ENCODE peak calls at places on chromosomes 2 and 18, in ten cellular contexts. T is prostate gland, J is GM12865, V is fibroblast of mammary gland, S is HCT116, G is cardiac muscle cell, K is right atrium auricular region, Q is dorsolateral prefrontal cortex, C is sigmoid colon, H is OCI-LY7. W is an unnamed sample.

GRCh38 chr2:231679131-231679530 is 29.2 kb upstream of the PTMA start:
- DNase-seq in T (no peak), J (no peak), V (no peak), S (no peak), G (no peak), K (no peak), Q (no peak), C (no peak), H (no peak), W (no peak)

GRCh38 chr2:103875111-103875510 is 978.8 kb upstream of the POU3F3 start:
- DNase-seq in T (no peak), J (no peak), V (no peak), S (no peak), G (no peak), K (no peak), Q (no peak), C (no peak), H (no peak), W (no peak)

GRCh38 chr2:120964819-120965218 is 229.2 kb downstream of the GLI2 start:
- DNase-seq in T (no peak), J (no peak), V (no peak), S (no peak), G (peak), K (no peak), Q (no peak), C (no peak), H (no peak), W (peak)

GRCh38 chr2:25521665-25522387 is 151.6 kb downstream of the DTNB start:
- DNase-seq in T (peak), J (peak), V (peak), S (peak), G (peak), K (no peak), Q (peak), C (no peak), H (peak), W (peak)

GRCh38 chr18:79799619-79800352 is 2.0 kb downstream of the KCNG2 start:
- DNase-seq in T (no peak), J (no peak), V (no peak), S (no peak), G (peak), K (no peak), Q (no peak), C (peak), H (peak), W (peak)

GRCh38 chr2:29450823-29451222 is 335.6 kb downstream of the CLIP4 start:
- DNase-seq in T (no peak), J (no peak), V (no peak), S (no peak), G (no peak), K (no peak), Q (no peak), C (no peak), H (no peak), W (no peak)

GRCh38 chr18:54822872-54823845 is 5.1 kb upstream of the RAB27B start:
- DNase-seq in T (no peak), J (no peak), V (peak), S (peak), G (peak), K (no peak), Q (no peak), C (no peak), H (no peak), W (peak)

GRCh38 chr2:100291152-100291970 is 30.9 kb downstream of the LONRF2 start:
- DNase-seq in T (no peak), J (peak), V (peak), S (peak), G (peak), K (peak), Q (no peak), C (peak), H (no peak), W (peak)

GRCh38 chr2:112140899-112141622 is 2.9 kb downstream of the FBLN7 start:
- DNase-seq in T (no peak), J (no peak), V (no peak), S (no peak), G (no peak), K (peak), Q (no peak), C (no peak), H (no peak), W (no peak)

GRCh38 chr2:58702302-58702696 is 461.2 kb upstream of the FANCL start:
- DNase-seq in T (no peak), J (no peak), V (no peak), S (no peak), G (peak), K (no peak), Q (no peak), C (no peak), H (no peak), W (no peak)

GRCh38 chr2:242038166-242038927 is 168.8 kb downstream of the RTP5 start:
- DNase-seq in T (no peak), J (no peak), V (no peak), S (no peak), G (no peak), K (no peak), Q (no peak), C (peak), H (no peak), W (no peak)

GRCh38 chr2:113979172-113980128 is 89.6 kb downstream of the ACTR3 start:
- DNase-seq in T (no peak), J (peak), V (no peak), S (no peak), G (no peak), K (no peak), Q (no peak), C (no peak), H (peak), W (no peak)

GRCh38 chr2:101375653-101376052 is 11.7 kb downstream of the CREG2 start:
- DNase-seq in T (no peak), J (no peak), V (no peak), S (no peak), G (no peak), K (no peak), Q (no peak), C (no peak), H (no peak), W (no peak)

GRCh38 chr2:26011990-26012856 is 21.7 kb upstream of the RAB10 start:
- DNase-seq in T (peak), J (no peak), V (peak), S (peak), G (peak), K (peak), Q (no peak), C (peak), H (no peak), W (peak)

GRCh38 chr18:48732767-48733424 is 194.1 kb downstream of the CTIF start:
- DNase-seq in T (no peak), J (no peak), V (no peak), S (no peak), G (no peak), K (no peak), Q (no peak), C (no peak), H (no peak), W (no peak)

GRCh38 chr18:57544958-57545661 is 41.4 kb downstream of the FECH start:
- DNase-seq in T (no peak), J (peak), V (no peak), S (no peak), G (no peak), K (no peak), Q (no peak), C (no peak), H (no peak), W (no peak)

GRCh38 chr2:226256237-226256636 is 543.4 kb downstream of the IRS1 start:
- DNase-seq in T (no peak), J (no peak), V (peak), S (no peak), G (peak), K (no peak), Q (no peak), C (no peak), H (no peak), W (peak)

GRCh38 chr2:111178730-111179405 is 58.2 kb downstream of the BCL2L11 start:
- DNase-seq in T (no peak), J (no peak), V (peak), S (no peak), G (peak), K (no peak), Q (no peak), C (no peak), H (no peak), W (no peak)

GRCh38 chr2:776038-776437 is 98.8 kb upstream of the TMEM18 start:
- DNase-seq in T (no peak), J (no peak), V (no peak), S (no peak), G (no peak), K (no peak), Q (no peak), C (no peak), H (no peak), W (no peak)

GRCh38 chr18:49849331-49850217 is 36.2 kb upstream of the ACAA2 start:
- DNase-seq in T (no peak), J (no peak), V (peak), S (peak), G (peak), K (peak), Q (peak), C (no peak), H (no peak), W (peak)

GRCh38 chr2:27137322-27137935 is 1.8 kb downstream of the PRR30 start:
- DNase-seq in T (no peak), J (no peak), V (no peak), S (no peak), G (no peak), K (no peak), Q (no peak), C (no peak), H (no peak), W (no peak)

GRCh38 chr2:177332041-177332991 is 60.3 kb upstream of the AGPS start:
- DNase-seq in T (peak), J (peak), V (peak), S (peak), G (peak), K (peak), Q (peak), C (peak), H (peak), W (peak)

GRCh38 chr2:166516712-166517303 is 22.8 kb upstream of the SCN7A start:
- DNase-seq in T (no peak), J (peak), V (peak), S (no peak), G (peak), K (no peak), Q (no peak), C (no peak), H (peak), W (peak)

GRCh38 chr2:145141981-145142380 is 622.1 kb upstream of the ZEB2 start:
- DNase-seq in T (no peak), J (no peak), V (no peak), S (no peak), G (peak), K (no peak), Q (no peak), C (no peak), H (no peak), W (no peak)

GRCh38 chr2:32375228-32375892 is 18.5 kb downstream of the BIRC6 start:
- DNase-seq in T (no peak), J (no peak), V (no peak), S (no peak), G (no peak), K (no peak), Q (no peak), C (no peak), H (no peak), W (no peak)

GRCh38 chr2:226673314-226673723 is 126.3 kb downstream of the IRS1 start:
- DNase-seq in T (no peak), J (no peak), V (peak), S (peak), G (peak), K (no peak), Q (no peak), C (no peak), H (no peak), W (peak)

GRCh38 chr18:5524660-5525059 is 19.1 kb downstream of the EPB41L3 start:
- DNase-seq in T (no peak), J (no peak), V (no peak), S (no peak), G (no peak), K (no peak), Q (no peak), C (no peak), H (no peak), W (no peak)

GRCh38 chr2:170530803-170531564 is 184.2 kb upstream of the SP5 start:
- DNase-seq in T (no peak), J (no peak), V (no peak), S (no peak), G (no peak), K (no peak), Q (no peak), C (no peak), H (no peak), W (no peak)

GRCh38 chr2:64751286-64752260 is 97.9 kb upstream of the SERTAD2 start:
- DNase-seq in T (peak), J (no peak), V (no peak), S (peak), G (peak), K (peak), Q (no peak), C (peak), H (peak), W (peak)

GRCh38 chr2:130353291-130354134 is 2.3 kb upstream of the PTPN18 start:
- DNase-seq in T (no peak), J (no peak), V (no peak), S (no peak), G (no peak), K (no peak), Q (no peak), C (peak), H (peak), W (no peak)

GRCh38 chr2:130354135-130354420 is 1.8 kb upstream of the PTPN18 start:
- DNase-seq in T (no peak), J (no peak), V (no peak), S (no peak), G (no peak), K (no peak), Q (no peak), C (no peak), H (no peak), W (no peak)

GRCh38 chr2:130357864-130358263 is 2.0 kb downstream of the PTPN18 start:
- DNase-seq in T (no peak), J (no peak), V (no peak), S (no peak), G (no peak), K (no peak), Q (no peak), C (peak), H (no peak), W (no peak)

GRCh38 chr2:130355578-130356431 is at the start of gene PTPN18:
- DNase-seq in T (peak), J (peak), V (peak), S (peak), G (peak), K (peak), Q (peak), C (peak), H (peak), W (peak)

DNA sequence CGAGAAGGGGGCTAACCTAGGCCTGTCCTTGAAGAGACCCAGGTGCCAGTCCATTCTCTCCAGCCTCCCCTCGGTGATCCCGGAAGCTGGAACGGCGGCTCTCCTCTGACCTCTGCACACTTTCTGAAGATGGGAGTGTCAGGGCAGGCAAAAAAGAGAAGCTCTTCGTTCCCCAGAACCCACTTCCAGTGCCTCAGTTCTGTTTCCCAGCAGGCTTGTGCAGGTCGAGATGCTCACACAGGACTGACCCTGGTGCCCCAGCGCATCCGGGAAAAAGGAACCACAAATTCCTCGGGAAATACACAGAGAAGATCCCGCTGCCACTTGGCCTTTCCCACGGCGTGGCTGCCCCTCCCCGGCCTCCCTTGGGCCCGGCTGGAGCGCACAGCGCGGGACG is 677 bp upstream of the PTPN18 start:
- DNase-seq in T (no peak), J (no peak), V (no peak), S (no peak), G (no peak), K (no peak), Q (no peak), C (peak), H (peak), W (no peak)
- H3K4me3 ChIP-seq in T (peak), J (peak), V (peak), S (peak), G (peak), K (peak), Q (peak), C (peak), H (peak), W (peak)

GRCh38 chr18:35278085-35278484 is 11.9 kb downstream of the ZSCAN30 start:
- DNase-seq in T (no peak), J (no peak), V (no peak), S (no peak), G (no peak), K (no peak), Q (no peak), C (no peak), H (no peak), W (no peak)

GRCh38 chr18:35278969-35279368 is 11.1 kb downstream of the ZSCAN30 start:
- DNase-seq in T (no peak), J (no peak), V (no peak), S (no peak), G (no peak), K (no peak), Q (no peak), C (no peak), H (no peak), W (no peak)

GRCh38 chr18:35284846-35285245 is 5.2 kb downstream of the ZSCAN30 start:
- DNase-seq in T (no peak), J (no peak), V (no peak), S (no peak), G (no peak), K (no peak), Q (peak), C (no peak), H (no peak), W (no peak)

GRCh38 chr18:35283923-35284794 is 5.9 kb downstream of the ZSCAN30 start:
- DNase-seq in T (no peak), J (no peak), V (no peak), S (no peak), G (no peak), K (no peak), Q (no peak), C (no peak), H (peak), W (no peak)

DNA sequence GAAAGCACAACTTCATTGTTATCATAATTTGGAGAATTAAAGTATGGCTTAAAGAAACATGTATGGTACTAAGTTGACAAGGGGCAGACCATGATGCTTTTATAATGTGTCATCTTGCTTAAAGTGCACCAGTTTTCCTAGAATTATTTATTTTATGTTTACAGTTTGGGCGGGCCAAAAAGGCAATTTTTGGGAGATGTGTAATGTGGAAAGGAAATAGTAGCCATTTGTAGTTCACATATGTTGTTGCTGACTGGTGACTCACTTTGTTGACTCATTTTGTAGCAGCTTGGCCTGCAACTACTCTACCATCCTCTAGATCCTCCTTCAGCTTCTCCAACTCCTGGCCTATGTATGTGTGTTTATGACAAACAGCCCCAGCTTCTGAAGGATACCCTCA is 7.7 kb downstream of the ZSCAN30 start:
- DNase-seq in T (no peak), J (no peak), V (peak), S (no peak), G (peak), K (no peak), Q (no peak), C (no peak), H (no peak), W (peak)
- TF ChIP-seq CTCF in T (no peak), J (no peak), V (no peak), S (no peak), G (no peak), K (no peak), Q (no peak), C (no peak), H (no peak), W (peak)

GRCh38 chr2:174342600-174343342 is 8.0 kb downstream of the SP9 start:
- DNase-seq in T (no peak), J (no peak), V (no peak), S (no peak), G (no peak), K (no peak), Q (no peak), C (no peak), H (peak), W (no peak)

GRCh38 chr2:174344716-174345472 is 10.1 kb downstream of the SP9 start:
- DNase-seq in T (no peak), J (no peak), V (peak), S (peak), G (peak), K (no peak), Q (no peak), C (no peak), H (peak), W (peak)

GRCh38 chr2:174343638-174344455 is 9.1 kb downstream of the SP9 start:
- DNase-seq in T (no peak), J (no peak), V (no peak), S (no peak), G (no peak), K (no peak), Q (no peak), C (no peak), H (no peak), W (no peak)

GRCh38 chr2:174341995-174342571 is 7.3 kb downstream of the SP9 start:
- DNase-seq in T (no peak), J (no peak), V (no peak), S (no peak), G (no peak), K (no peak), Q (no peak), C (no peak), H (no peak), W (no peak)

DNA sequence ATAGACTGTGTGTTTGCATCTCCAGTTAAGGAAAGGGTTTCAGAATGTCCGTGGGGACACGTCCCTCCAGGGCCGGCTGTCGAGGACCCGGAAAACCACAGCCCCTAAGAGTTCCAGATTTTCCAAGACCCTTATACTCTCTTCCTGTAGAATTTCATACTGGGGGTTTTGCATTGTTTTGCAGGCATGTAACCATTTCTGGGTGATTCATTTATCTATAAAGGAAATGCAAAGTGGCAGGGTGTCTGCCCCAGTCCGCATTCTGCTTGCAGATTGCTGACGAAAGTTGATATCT is 8.5 kb downstream of the SP9 start:
- DNase-seq in T (no peak), J (no peak), V (no peak), S (no peak), G (no peak), K (no peak), Q (no peak), C (no peak), H (no peak), W (no peak)
- H3K4me3 ChIP-seq in T (no peak), J (no peak), V (no peak), S (no peak), G (no peak), K (no peak), Q (no peak), C (no peak), H (peak), W (no peak)

GRCh38 chr2:190338453-190338852 is 4.9 kb upstream of the INPP1 start:
- DNase-seq in T (no peak), J (no peak), V (no peak), S (no peak), G (no peak), K (no peak), Q (no peak), C (no peak), H (no peak), W (no peak)
- TF ChIP-seq CTCF in T (no peak), J (no peak), V (no peak), S (no peak), G (no peak), K (no peak), Q (no peak), C (no peak), H (no peak), W (no peak)

GRCh38 chr2:9770308-9771100 is 72.8 kb upstream of the TAF1B start:
- DNase-seq in T (peak), J (peak), V (peak), S (peak), G (peak), K (peak), Q (peak), C (peak), H (peak), W (peak)
- H3K4me3 ChIP-seq in T (no peak), J (no peak), V (peak), S (no peak), G (no peak), K (peak), Q (no peak), C (peak), H (no peak), W (no peak)

W was measured in cardiac fibroblast.